ENCODE peak calls at places on chromosomes 3 and 15, in five cellular contexts. K is hepatocyte, R is tibial artery, V is spleen, G is adipocyte. U is an unnamed sample. For H3K4me1 and H3K9me3, the result is how much of the 10 kb centered on the place peaks cover.

GRCh38 chr15:79923515-79924169 is 26.8 kb upstream of the MTHFS start:
- DNase-seq in R (peak), V (peak), G (peak), K (peak), U (peak)

GRCh38 chr3:43155016-43155415 is 49.1 kb upstream of the POMGNT2 start:
- DNase-seq in V (no peak), R (no peak), G (no peak), K (no peak), U (no peak)

GRCh38 chr3:23611737-23612295 is 193.9 kb upstream of the UBE2E1 start:
- DNase-seq in V (no peak), K (peak), G (peak), R (peak), U (peak)

GRCh38 chr3:44885618-44886017 is 11.2 kb downstream of the TGM4 start:
- DNase-seq in V (no peak), G (peak), R (peak), K (peak), U (peak)

GRCh38 chr3:9916346-9916733 is 558 bp upstream of the IL17RC start:
- DNase-seq in V (peak), K (no peak), G (peak), R (no peak), U (peak)

GRCh38 chr3:140177943-140178342 is 243.0 kb downstream of the CLSTN2 start:
- DNase-seq in K (no peak), G (no peak), R (no peak), V (no peak), U (no peak)

GRCh38 chr3:116140100-116140689 is 305.1 kb downstream of the LSAMP start:
- DNase-seq in V (no peak), G (peak), R (no peak), K (peak), U (peak)

GRCh38 chr15:101003706-101004105 is 84.5 kb downstream of the LRRK1 start:
- DNase-seq in R (no peak), G (no peak), V (no peak), K (no peak), U (no peak)

GRCh38 chr3:10518506-10519150 is 13.2 kb upstream of the ATP2B2 start:
- DNase-seq in G (peak), R (no peak), K (no peak), V (peak), U (no peak)

GRCh38 chr3:188979669-188980311 is 192.0 kb upstream of the TPRG1 start:
- DNase-seq in G (no peak), R (no peak), V (no peak), K (no peak), U (no peak)

GRCh38 chr3:162302983-162303624 is 806.5 kb downstream of the OTOL1 start:
- DNase-seq in V (no peak), K (no peak), R (no peak), G (no peak), U (peak)

GRCh38 chr3:4492240-4493007 is 724 bp upstream of the ITPR1 start:
- DNase-seq in V (peak), G (peak), R (peak), K (peak), U (peak)

GRCh38 chr3:100269410-100270217 is 8.8 kb downstream of the TBC1D23 start:
- DNase-seq in K (no peak), R (no peak), G (peak), V (no peak), U (peak)
- H3K4me1 ChIP-seq in K (under half), R (under half), G (half or more), V (under half), U (under half)

GRCh38 chr3:121979246-121979645 is 42.8 kb downstream of the ILDR1 start:
- DNase-seq in V (no peak), G (no peak), K (no peak), R (no peak), U (no peak)
- H3K9me3 ChIP-seq in V (under half), G (under half), K (under half), R (under half), U (under half)

DNA sequence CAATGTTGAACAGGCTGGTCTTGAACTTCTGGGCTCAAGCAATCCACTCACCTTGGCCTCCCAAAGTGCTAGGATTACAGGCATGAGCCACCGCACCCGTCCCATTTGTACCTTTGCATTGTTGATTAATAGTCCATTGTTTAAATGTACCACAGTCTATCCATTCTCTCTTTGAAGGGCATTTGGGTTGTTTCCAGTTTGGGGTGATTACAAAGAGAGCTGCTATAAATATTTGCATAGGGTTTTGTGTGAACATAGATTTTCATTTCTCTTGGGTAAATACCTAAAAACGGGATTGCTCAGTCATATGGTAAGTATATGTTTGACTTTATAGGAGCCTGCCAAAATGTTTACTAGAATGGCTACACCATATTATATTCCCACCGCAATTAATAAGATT is 13.7 kb upstream of the PTPRG start:
- DNase-seq in K (no peak), R (no peak), G (no peak), V (no peak), U (no peak)
- H3K4me3 ChIP-seq in K (no peak), R (no peak), G (no peak), V (no peak), U (no peak)

GRCh38 chr3:71061037-71061436 is 522.5 kb downstream of the FOXP1 start:
- DNase-seq in R (no peak), V (no peak), K (no peak), G (no peak), U (no peak)

GRCh38 chr3:71062920-71063767 is 520.4 kb downstream of the FOXP1 start:
- DNase-seq in K (no peak), V (no peak), R (no peak), G (peak), U (peak)

GRCh38 chr3:71060536-71060935 is 523.0 kb downstream of the FOXP1 start:
- DNase-seq in R (no peak), K (no peak), G (no peak), V (no peak), U (no peak)

GRCh38 chr3:71062037-71062919 is 521.2 kb downstream of the FOXP1 start:
- DNase-seq in K (no peak), R (no peak), V (no peak), G (peak), U (no peak)

GRCh38 chr3:71061581-71061980 is 521.9 kb downstream of the FOXP1 start:
- DNase-seq in R (no peak), G (no peak), K (no peak), V (no peak), U (no peak)
- H3K4me1 ChIP-seq in R (under half), G (half or more), K (under half), V (under half), U (under half)

DNA sequence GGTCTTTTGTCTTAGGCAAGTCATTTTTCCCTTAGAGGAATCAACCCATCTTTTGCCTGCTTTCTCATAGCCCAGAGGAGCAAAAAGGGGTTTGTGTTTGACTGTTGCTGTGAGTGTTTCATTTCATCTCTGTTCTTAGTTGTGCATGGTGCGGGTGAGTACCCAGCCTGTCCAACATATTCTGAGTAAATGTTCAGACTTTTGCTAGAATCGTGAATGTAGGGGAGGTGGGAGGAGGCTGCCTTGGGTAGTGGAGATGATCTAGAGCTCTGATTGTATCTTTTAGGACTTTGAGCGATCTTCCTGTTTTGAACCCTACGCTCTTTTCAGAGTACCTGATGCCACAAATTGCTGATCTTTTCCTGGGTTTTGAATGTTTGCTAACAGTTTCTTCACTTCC is 123.1 kb downstream of the ZNF609 start:
- DNase-seq in K (no peak), R (no peak), V (no peak), G (no peak), U (no peak)
- H3K9me3 ChIP-seq in K (under half), R (under half), V (under half), G (under half), U (under half)

GRCh38 chr3:136802481-136802996 is 16.4 kb upstream of the SLC35G2 start:
- DNase-seq in K (no peak), V (no peak), R (no peak), G (peak), U (peak)
- H3K4me3 ChIP-seq in K (no peak), V (no peak), R (no peak), G (peak), U (peak)

DNA sequence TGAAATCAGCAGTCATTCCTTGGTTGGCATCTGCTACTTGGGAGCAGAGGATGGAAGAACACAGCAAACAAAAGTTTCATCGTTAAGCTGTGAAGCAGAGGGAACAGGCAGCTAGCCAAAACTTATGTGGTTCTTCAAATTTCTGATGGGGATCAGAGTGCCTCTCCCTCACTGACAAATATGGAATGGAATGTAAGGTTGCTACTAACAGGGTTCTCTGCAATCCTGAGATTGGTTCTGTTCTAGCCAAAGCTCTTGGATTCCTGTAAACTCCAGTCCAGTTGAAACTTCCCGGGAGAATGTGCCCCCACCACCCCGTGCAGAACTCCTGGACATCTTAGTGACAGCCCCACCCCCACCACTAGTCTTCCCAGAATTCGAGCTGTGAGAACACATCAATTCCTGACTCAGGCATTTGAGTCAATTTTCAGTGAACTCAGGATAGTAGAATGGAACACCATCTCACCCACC is 55.9 kb upstream of the PHLDB2 start:
- DNase-seq in K (peak), R (peak), G (peak), V (no peak), U (peak)
- H3K4me1 ChIP-seq in K (under half), R (under half), G (under half), V (under half), U (under half)

GRCh38 chr15:22267761-22268160 is 187.4 kb downstream of the OR4M2 start:
- DNase-seq in R (no peak), V (no peak), K (no peak), G (no peak), U (no peak)
- H3K9me3 ChIP-seq in R (under half), V (under half), K (under half), G (under half), U (under half)

DNA sequence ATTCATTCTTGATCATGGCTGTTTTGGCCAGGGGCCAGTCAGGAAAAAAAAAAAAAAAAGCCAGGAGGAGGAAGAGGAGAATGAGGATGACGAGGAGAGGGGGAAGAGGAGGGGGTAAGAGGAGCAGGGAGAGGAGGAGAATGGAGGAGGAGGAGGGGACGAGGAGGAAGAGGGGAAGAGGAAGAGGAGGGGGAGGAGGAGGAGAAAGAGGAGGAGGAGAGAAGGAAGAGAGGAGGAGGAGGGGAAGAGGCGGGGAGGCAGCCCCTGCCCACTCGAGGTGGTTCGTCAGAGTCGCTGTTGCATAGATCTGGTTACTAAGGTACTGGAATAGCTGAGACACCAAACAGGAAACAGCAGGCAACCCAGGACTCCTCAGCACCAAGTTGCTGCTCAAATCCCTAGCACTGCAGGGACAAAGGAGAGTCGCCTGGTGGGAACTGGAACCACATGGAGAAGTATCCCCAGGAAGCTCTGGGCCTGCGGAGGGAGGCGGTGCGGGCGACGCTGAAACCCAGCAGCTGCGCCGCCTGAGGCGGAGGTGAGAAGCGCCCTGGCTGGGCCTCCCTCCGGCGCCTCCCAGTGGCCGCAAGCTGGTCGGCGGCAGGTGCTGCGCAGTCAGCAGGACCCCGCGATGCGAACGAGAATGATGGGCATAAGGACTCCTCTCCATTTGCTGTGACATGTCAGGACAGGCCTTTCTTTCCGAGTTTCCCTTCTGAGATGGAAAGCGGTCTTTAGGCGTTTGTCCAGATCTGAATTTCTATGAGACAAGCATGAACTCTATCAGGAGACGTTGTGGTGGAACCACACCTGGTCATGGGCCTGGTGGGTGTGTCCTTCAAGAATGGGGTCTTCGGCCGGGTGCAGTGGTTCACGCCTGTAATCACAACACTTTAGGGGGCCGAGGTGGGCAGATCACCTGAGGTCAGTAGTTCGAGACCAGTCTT is 17.5 kb downstream of the FAM240A start:
- DNase-seq in R (peak), G (peak), K (peak), V (peak), U (peak)
- H3K4me3 ChIP-seq in R (peak), G (peak), K (no peak), V (peak), U (no peak)

U was measured in SJCRH30.